ENCODE peak calls at places on chromosomes 6 and 20, in eight cellular contexts. X, C, W, K, F, H, A and S are unnamed samples.

GRCh38 chr6:9388596-9388995 is 953.3 kb upstream of the SLC35B3 start:
- DNase-seq in X (no peak), C (no peak), W (no peak), K (no peak), F (no peak), H (no peak), A (no peak), S (no peak)

GRCh38 chr6:167227984-167228383 is 63.1 kb upstream of the UNC93A start:
- DNase-seq in X (no peak), C (no peak), W (no peak), K (no peak), F (no peak), H (no peak), A (no peak), S (no peak)

GRCh38 chr6:14806101-14806500 is 439.8 kb upstream of the JARID2 start:
- DNase-seq in X (no peak), C (no peak), W (no peak), K (no peak), F (no peak), H (no peak), A (no peak), S (no peak)

GRCh38 chr20:50924261-50924660 is 7.0 kb downstream of the ADNP start:
- DNase-seq in X (no peak), C (no peak), W (no peak), K (no peak), F (no peak), H (no peak), A (no peak), S (no peak)

GRCh38 chr20:54148947-54149764 is 24.6 kb downstream of the CYP24A1 start:
- DNase-seq in X (no peak), C (no peak), W (no peak), K (no peak), F (no peak), H (peak), A (no peak), S (no peak)

GRCh38 chr6:108765495-108765894 is 82.7 kb upstream of the ARMC2 start:
- DNase-seq in X (no peak), C (no peak), W (no peak), K (no peak), F (no peak), H (no peak), A (no peak), S (no peak)

GRCh38 chr6:137661601-137662000 is 167.4 kb upstream of the OLIG3 start:
- DNase-seq in X (peak), C (peak), W (no peak), K (no peak), F (peak), H (no peak), A (no peak), S (no peak)

GRCh38 chr20:4026093-4026601 is 10.8 kb upstream of the RNF24 start:
- DNase-seq in X (no peak), C (no peak), W (peak), K (no peak), F (peak), H (no peak), A (no peak), S (peak)

GRCh38 chr20:1949711-1950110 is 44.1 kb downstream of the PDYN start:
- DNase-seq in X (no peak), C (no peak), W (no peak), K (no peak), F (no peak), H (no peak), A (no peak), S (peak)

GRCh38 chr6:53159558-53159957 is 10.9 kb upstream of the GCM1 start:
- DNase-seq in X (no peak), C (no peak), W (no peak), K (no peak), F (peak), H (no peak), A (no peak), S (no peak)

GRCh38 chr20:40080059-40080652 is 608.9 kb downstream of the MAFB start:
- DNase-seq in X (no peak), C (no peak), W (no peak), K (no peak), F (no peak), H (no peak), A (no peak), S (no peak)

GRCh38 chr20:48463916-48464315 is 363.9 kb downstream of the PREX1 start:
- DNase-seq in X (no peak), C (no peak), W (peak), K (no peak), F (peak), H (no peak), A (no peak), S (peak)

GRCh38 chr20:63325021-63325471 is 32.1 kb downstream of the COL20A1 start:
- DNase-seq in X (peak), C (no peak), W (no peak), K (peak), F (no peak), H (no peak), A (no peak), S (peak)

GRCh38 chr20:32513031-32513866 is 71.9 kb downstream of the NOL4L start:
- DNase-seq in X (peak), C (no peak), W (no peak), K (no peak), F (no peak), H (no peak), A (no peak), S (no peak)

GRCh38 chr20:1895674-1896496 is 678 bp downstream of the SIRPA start:
- DNase-seq in X (no peak), C (no peak), W (no peak), K (peak), F (peak), H (peak), A (no peak), S (no peak)

GRCh38 chr20:14337400-14338171 is at the start of gene FLRT3:
- DNase-seq in X (peak), C (no peak), W (peak), K (peak), F (peak), H (peak), A (peak), S (no peak)

GRCh38 chr6:106290954-106291353 is 34.6 kb downstream of the ATG5 start:
- DNase-seq in X (no peak), C (no peak), W (no peak), K (no peak), F (no peak), H (no peak), A (no peak), S (no peak)

GRCh38 chr6:130848945-130849344 is 21.7 kb downstream of the SMLR1 start:
- DNase-seq in X (no peak), C (peak), W (no peak), K (no peak), F (no peak), H (no peak), A (no peak), S (no peak)

GRCh38 chr6:87154641-87155271 is 609 bp upstream of the ZNF292 start:
- DNase-seq in X (no peak), C (peak), W (no peak), K (no peak), F (peak), H (no peak), A (no peak), S (no peak)

GRCh38 chr6:141029908-141030307 is 1102.8 kb upstream of the GJE1 start:
- DNase-seq in X (no peak), C (no peak), W (no peak), K (no peak), F (no peak), H (no peak), A (no peak), S (no peak)

GRCh38 chr6:121086876-121087275 is 247.4 kb downstream of the TBC1D32 start:
- DNase-seq in X (no peak), C (no peak), W (no peak), K (no peak), F (no peak), H (no peak), A (no peak), S (no peak)

GRCh38 chr6:51541847-51542246 is 545.6 kb downstream of the PKHD1 start:
- DNase-seq in X (no peak), C (no peak), W (peak), K (no peak), F (peak), H (no peak), A (no peak), S (no peak)